ENCODE peak calls at places on chromosome 22, in nine cellular contexts. One of them, this sample, is unnamed.

GRCh38 chr22:29912605-29913398 is 29.8 kb downstream of the MTMR3 start:
- DNase-seq in GM13977: no peak
- DNase-seq in EH: peak
- DNase-seq in NT2/D1: no peak
- DNase-seq in colonic mucosa: no peak
- DNase-seq in left kidney: peak
- DNase-seq in NCI-H1436: no peak
- DNase-seq in substantia nigra: no peak
- DNase-seq in HEK293T: no peak
- DNase-seq in this sample: no peak

GRCh38 chr22:29883831-29884139 is 811 bp downstream of the MTMR3 start:
- DNase-seq in GM13977: no peak
- DNase-seq in EH: no peak
- DNase-seq in NT2/D1: no peak
- DNase-seq in colonic mucosa: no peak
- DNase-seq in left kidney: no peak
- DNase-seq in NCI-H1436: no peak
- DNase-seq in substantia nigra: no peak
- DNase-seq in HEK293T: no peak
- DNase-seq in this sample: no peak

GRCh38 chr22:35313311-35314121 is 13.8 kb downstream of the TOM1 start:
- DNase-seq in GM13977: no peak
- DNase-seq in EH: peak
- DNase-seq in NT2/D1: no peak
- DNase-seq in colonic mucosa: no peak
- DNase-seq in left kidney: peak
- DNase-seq in NCI-H1436: no peak
- DNase-seq in substantia nigra: no peak
- DNase-seq in HEK293T: no peak
- DNase-seq in this sample: no peak

GRCh38 chr22:40175571-40176105 is 2.1 kb upstream of the TNRC6B start:
- DNase-seq in GM13977: no peak
- DNase-seq in EH: peak
- DNase-seq in NT2/D1: no peak
- DNase-seq in colonic mucosa: peak
- DNase-seq in left kidney: no peak
- DNase-seq in NCI-H1436: no peak
- DNase-seq in substantia nigra: no peak
- DNase-seq in HEK293T: no peak
- DNase-seq in this sample: no peak

GRCh38 chr22:42180349-42180842 is 49.8 kb upstream of the CYP2D6 start:
- DNase-seq in GM13977: no peak
- DNase-seq in EH: no peak
- DNase-seq in NT2/D1: no peak
- DNase-seq in colonic mucosa: no peak
- DNase-seq in left kidney: peak
- DNase-seq in NCI-H1436: no peak
- DNase-seq in substantia nigra: no peak
- DNase-seq in HEK293T: no peak
- DNase-seq in this sample: no peak

GRCh38 chr22:26394787-26395186 is 34.3 kb upstream of the ASPHD2 start:
- DNase-seq in GM13977: no peak
- DNase-seq in EH: no peak
- DNase-seq in NT2/D1: peak
- DNase-seq in colonic mucosa: no peak
- DNase-seq in left kidney: peak
- DNase-seq in NCI-H1436: no peak
- DNase-seq in substantia nigra: no peak
- DNase-seq in HEK293T: no peak
- DNase-seq in this sample: no peak

GRCh38 chr22:48940266-48940987 is 887.2 kb downstream of the BRD1 start:
- DNase-seq in GM13977: no peak
- DNase-seq in EH: no peak
- DNase-seq in NT2/D1: no peak
- DNase-seq in colonic mucosa: peak
- DNase-seq in left kidney: no peak
- DNase-seq in NCI-H1436: no peak
- DNase-seq in substantia nigra: no peak
- DNase-seq in HEK293T: no peak
- DNase-seq in this sample: no peak

GRCh38 chr22:46267431-46268279 is at the start of gene TTC38:
- DNase-seq in GM13977: peak
- DNase-seq in EH: peak
- DNase-seq in NT2/D1: peak
- DNase-seq in colonic mucosa: peak
- DNase-seq in left kidney: peak
- DNase-seq in NCI-H1436: no peak
- DNase-seq in substantia nigra: peak
- DNase-seq in HEK293T: peak
- DNase-seq in this sample: peak

GRCh38 chr22:35684270-35684700 is 33.4 kb upstream of the APOL5 start:
- DNase-seq in GM13977: no peak
- DNase-seq in EH: peak
- DNase-seq in NT2/D1: no peak
- DNase-seq in colonic mucosa: peak
- DNase-seq in left kidney: peak
- DNase-seq in NCI-H1436: no peak
- DNase-seq in substantia nigra: no peak
- DNase-seq in HEK293T: no peak
- DNase-seq in this sample: no peak

GRCh38 chr22:47294222-47294532 is 531.7 kb downstream of the TBC1D22A start:
- DNase-seq in GM13977: no peak
- DNase-seq in EH: peak
- DNase-seq in NT2/D1: no peak
- DNase-seq in colonic mucosa: no peak
- DNase-seq in left kidney: no peak
- DNase-seq in NCI-H1436: no peak
- DNase-seq in substantia nigra: no peak
- DNase-seq in HEK293T: no peak
- DNase-seq in this sample: no peak

GRCh38 chr22:25996669-25997068 is 172.6 kb upstream of the SEZ6L start:
- DNase-seq in GM13977: no peak
- DNase-seq in EH: no peak
- DNase-seq in NT2/D1: no peak
- DNase-seq in colonic mucosa: no peak
- DNase-seq in left kidney: no peak
- DNase-seq in NCI-H1436: no peak
- DNase-seq in substantia nigra: no peak
- DNase-seq in HEK293T: no peak
- DNase-seq in this sample: no peak

GRCh38 chr22:50677493-50678217 is 5.0 kb downstream of the SHANK3 start:
- DNase-seq in GM13977: no peak
- DNase-seq in EH: no peak
- DNase-seq in NT2/D1: no peak
- DNase-seq in colonic mucosa: no peak
- DNase-seq in left kidney: no peak
- DNase-seq in NCI-H1436: no peak
- DNase-seq in substantia nigra: no peak
- DNase-seq in HEK293T: no peak
- DNase-seq in this sample: no peak

GRCh38 chr22:31217890-31218287 is 5.8 kb downstream of the LIMK2 start:
- DNase-seq in GM13977: no peak
- DNase-seq in EH: no peak
- DNase-seq in NT2/D1: no peak
- DNase-seq in colonic mucosa: no peak
- DNase-seq in left kidney: no peak
- DNase-seq in NCI-H1436: no peak
- DNase-seq in substantia nigra: no peak
- DNase-seq in HEK293T: no peak
- DNase-seq in this sample: no peak